ENCODE peak calls at places on chromosomes 4 and X, in six cellular contexts. V, F, I, T, U and J are unnamed samples.

GRCh38 chr4:61200195-61200990 is at the start of gene ADGRL3:
- DNase-seq in V (peak), F (no peak), I (peak), T (no peak), U (no peak), J (no peak)

GRCh38 chr4:10007772-10008171 is 13.5 kb downstream of the SLC2A9 start:
- DNase-seq in V (no peak), F (no peak), I (no peak), T (no peak), U (peak), J (no peak)

GRCh38 chrX:27251369-27251768 is 211.8 kb downstream of the PPP4R3C start:
- DNase-seq in V (no peak), F (no peak), I (no peak), T (no peak), U (no peak), J (no peak)

GRCh38 chr4:105624530-105624929 is 72.1 kb downstream of the ARHGEF38 start:
- DNase-seq in V (peak), F (no peak), I (no peak), T (no peak), U (no peak), J (no peak)

GRCh38 chr4:52028970-52029369 is 8.8 kb upstream of the LRRC66 start:
- DNase-seq in V (peak), F (peak), I (no peak), T (no peak), U (no peak), J (no peak)

GRCh38 chr4:189525304-189525703 is 415.4 kb upstream of the FRG1 start:
- DNase-seq in V (no peak), F (no peak), I (no peak), T (no peak), U (no peak), J (no peak)

GRCh38 chrX:155966876-155967275 is 30.6 kb upstream of the IL9R start:
- DNase-seq in V (no peak), F (peak), I (peak), T (peak), U (peak), J (peak)

GRCh38 chrX:40736170-40736505 is 796 bp upstream of the MED14 start:
- DNase-seq in V (no peak), F (no peak), I (no peak), T (no peak), U (no peak), J (peak)

GRCh38 chr4:83522239-83522638 is 13.7 kb upstream of the GPAT3 start:
- DNase-seq in V (no peak), F (no peak), I (no peak), T (no peak), U (no peak), J (no peak)

GRCh38 chrX:40055495-40055894 is 42.3 kb downstream of the BCOR start:
- DNase-seq in V (peak), F (no peak), I (no peak), T (no peak), U (no peak), J (no peak)

GRCh38 chr4:143771269-143771668 is 70.8 kb upstream of the FREM3 start:
- DNase-seq in V (no peak), F (no peak), I (no peak), T (no peak), U (no peak), J (no peak)

GRCh38 chr4:106273831-106274230 is 42.2 kb downstream of the TBCK start:
- DNase-seq in V (peak), F (no peak), I (no peak), T (no peak), U (no peak), J (no peak)

GRCh38 chrX:47579537-47579936 is 2.7 kb upstream of the TIMP1 start:
- DNase-seq in V (peak), F (peak), I (no peak), T (peak), U (no peak), J (no peak)

GRCh38 chrX:100928660-100929613 is at the start of gene XKRX:
- DNase-seq in V (no peak), F (peak), I (peak), T (peak), U (no peak), J (no peak)

GRCh38 chrX:69179380-69179911 is 14.2 kb upstream of the PJA1 start:
- DNase-seq in V (peak), F (no peak), I (peak), T (no peak), U (no peak), J (no peak)
- TF ChIP-seq BHLHE40 in V (no peak), F (no peak), I (no peak), T (no peak), U (no peak), J (no peak)

GRCh38 chr4:186291256-186291890 is 25.4 kb downstream of the F11 start:
- DNase-seq in V (no peak), F (no peak), I (no peak), T (no peak), U (no peak), J (no peak)
- TF ChIP-seq BHLHE40 in V (no peak), F (no peak), I (no peak), T (no peak), U (no peak), J (no peak)

GRCh38 chrX:11944486-11944885 is 186.4 kb downstream of the MSL3 start:
- DNase-seq in V (peak), F (peak), I (peak), T (peak), U (no peak), J (no peak)
- TF ChIP-seq BHLHE40 in V (no peak), F (no peak), I (no peak), T (no peak), U (no peak), J (no peak)

GRCh38 chr4:90317785-90318184 is 190.6 kb downstream of the CCSER1 start:
- DNase-seq in V (peak), F (no peak), I (peak), T (no peak), U (no peak), J (no peak)
- TF ChIP-seq BHLHE40 in V (no peak), F (no peak), I (no peak), T (no peak), U (no peak), J (no peak)

DNA sequence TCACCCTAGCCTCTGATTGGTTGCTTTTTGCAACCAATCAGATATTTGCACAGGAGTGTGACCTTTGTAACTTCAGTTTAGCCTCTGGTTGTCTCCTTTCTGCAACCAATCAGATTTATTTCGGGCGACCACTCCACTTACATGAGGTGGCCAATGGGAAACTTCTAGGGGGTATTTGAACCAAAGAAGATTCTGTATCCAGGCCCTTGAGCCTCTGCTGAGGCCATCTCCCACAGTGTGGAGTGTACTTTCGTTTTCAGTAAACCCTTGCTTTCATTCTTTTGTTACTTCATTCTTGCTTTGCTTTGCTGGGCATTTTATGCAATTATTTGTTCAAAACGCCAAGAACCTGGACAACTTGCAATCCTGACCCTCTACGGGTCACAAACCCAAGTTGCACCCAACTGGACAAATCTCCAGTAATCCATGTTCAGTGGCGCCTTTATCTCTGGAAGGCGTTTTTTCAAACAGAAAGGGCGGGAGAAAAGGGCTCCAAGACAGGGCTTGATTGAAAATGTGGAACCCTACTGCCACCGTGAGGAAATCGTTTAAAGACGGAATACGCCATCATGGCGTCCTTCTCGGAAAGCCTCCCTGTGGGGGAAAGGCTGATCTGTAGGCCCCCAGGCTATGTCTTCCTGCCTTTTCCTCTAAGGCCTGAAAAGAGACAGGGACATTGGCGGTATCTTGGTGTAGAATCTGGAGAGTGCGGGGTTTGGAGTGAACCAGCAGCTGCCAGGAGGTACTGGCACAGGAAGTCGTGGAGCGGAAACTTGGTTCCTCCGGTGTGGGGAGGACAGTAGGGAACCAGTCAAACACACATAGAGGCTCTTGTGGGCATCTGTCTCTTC is 184.6 kb downstream of the OR13H1 start:
- DNase-seq in V (peak), F (peak), I (peak), T (no peak), U (peak), J (no peak)
- TF ChIP-seq BHLHE40 in V (no peak), F (no peak), I (no peak), T (no peak), U (no peak), J (no peak)

DNA sequence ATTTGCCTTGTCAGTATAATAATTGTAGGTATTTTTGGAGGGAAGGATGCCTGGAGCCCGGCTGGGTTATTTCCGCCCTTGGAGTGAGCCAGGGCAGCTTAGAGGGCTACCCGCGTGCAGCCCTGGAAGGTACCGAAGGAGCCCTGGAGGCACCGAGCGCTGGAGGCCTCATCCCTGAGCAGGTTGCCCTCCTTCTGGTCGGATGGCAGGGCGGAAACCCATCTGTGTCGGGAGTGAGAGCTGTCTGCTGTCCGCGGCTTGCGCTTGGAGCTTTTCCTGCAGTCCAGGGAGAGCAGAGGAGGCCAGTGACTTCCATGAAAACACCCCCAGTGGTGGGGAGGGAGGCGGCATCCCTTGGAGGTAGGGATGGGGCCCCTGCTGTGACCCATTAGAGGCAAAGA is 122.1 kb downstream of the TBL1X start:
- DNase-seq in V (no peak), F (no peak), I (peak), T (no peak), U (no peak), J (no peak)
- TF ChIP-seq BHLHE40 in V (no peak), F (no peak), I (no peak), T (no peak), U (no peak), J (no peak)